ENCODE peak calls at places on chromosomes 1 and 21, in four cellular contexts. K is H9, C is mesendoderm, Y is H1. H is an unnamed sample.

GRCh38 chr1:63635681-63636080 is 42.5 kb downstream of the PGM1 start:
- DNase-seq in C (no peak), Y (no peak), K (no peak), H (peak; percentile 47)

GRCh38 chr1:12276225-12276624 is 46.4 kb downstream of the VPS13D start:
- DNase-seq in K (peak; percentile 69), Y (peak; percentile 39), C (peak; percentile 78), H (peak; percentile 51)

GRCh38 chr1:10795305-10796021 is 983 bp downstream of the CASZ1 start:
- DNase-seq in Y (no peak), K (no peak), C (no peak), H (no peak)

GRCh38 chr21:38249256-38249655 is 7.5 kb upstream of the KCNJ15 start:
- DNase-seq in Y (no peak), C (no peak), K (no peak), H (no peak)

GRCh38 chr1:76450229-76450628 is 375.7 kb downstream of the ST6GALNAC3 start:
- DNase-seq in Y (no peak), K (no peak), C (no peak), H (no peak)

GRCh38 chr1:62744594-62745577 is 39.0 kb upstream of the ATG4C start:
- DNase-seq in Y (no peak), C (no peak), K (no peak), H (no peak)

GRCh38 chr1:17539526-17540254 is at the start of gene ARHGEF10L:
- DNase-seq in C (no peak), K (no peak), Y (no peak), H (no peak)

GRCh38 chr1:31954607-31955283 is 16.6 kb upstream of the PTP4A2 start:
- DNase-seq in C (peak; percentile 97), Y (no peak), K (peak; percentile 38), H (peak; percentile 99)

GRCh38 chr1:156692958-156693857 is 12.2 kb downstream of the CRABP2 start:
- DNase-seq in Y (peak; percentile 94), K (peak; percentile 98), C (peak; percentile 98), H (no peak)

GRCh38 chr1:10649484-10650201 is 146.8 kb downstream of the CASZ1 start:
- DNase-seq in C (peak; percentile 73), Y (no peak), K (no peak), H (no peak)

GRCh38 chr1:6367381-6368007 is 26.1 kb downstream of the ACOT7 start:
- DNase-seq in K (no peak), C (no peak), Y (no peak), H (peak; percentile 51)

GRCh38 chr1:201562659-201563405 is 23.9 kb downstream of the NAV1 start:
- DNase-seq in Y (no peak), C (no peak), K (no peak), H (peak; percentile 97)

GRCh38 chr1:32948082-32948722 is 16.4 kb downstream of the RNF19B start:
- DNase-seq in Y (no peak), K (no peak), C (no peak), H (no peak)

GRCh38 chr21:19343711-19344110 is 940.1 kb upstream of the TMPRSS15 start:
- DNase-seq in Y (no peak), K (no peak), C (no peak), H (no peak)

GRCh38 chr1:29279406-29279805 is 43.1 kb downstream of the PTPRU start:
- DNase-seq in K (no peak), C (no peak), Y (no peak), H (no peak)

GRCh38 chr1:212700892-212701819 is 1.5 kb upstream of the BATF3 start:
- DNase-seq in C (peak; percentile 62), K (peak; percentile 70), Y (peak; percentile 17), H (peak; percentile 62)

GRCh38 chr1:10823000-10823401 is 26.6 kb upstream of the CASZ1 start:
- DNase-seq in Y (no peak), K (no peak), C (no peak), H (no peak)

GRCh38 chr21:41965045-41965444 is 11.2 kb upstream of the C2CD2 start:
- DNase-seq in C (no peak), Y (no peak), K (no peak), H (no peak)

GRCh38 chr1:21574464-21575151 is 65.4 kb downstream of the ALPL start:
- DNase-seq in K (peak; percentile 85), C (peak; percentile 77), Y (peak; percentile 36), H (no peak)

GRCh38 chr1:74908131-74908530 is 175.2 kb downstream of the TYW3 start:
- DNase-seq in Y (no peak), C (no peak), K (no peak), H (no peak)

GRCh38 chr1:12573015-12573825 is 44.8 kb downstream of the DHRS3 start:
- DNase-seq in Y (no peak), C (no peak), K (no peak), H (no peak)

GRCh38 chr1:74513396-74513795 is 985 bp upstream of the LRRC53 start:
- DNase-seq in Y (no peak), C (no peak), K (no peak), H (no peak)

GRCh38 chr1:16081636-16082035 is 8.2 kb upstream of the FAM131C start:
- DNase-seq in Y (no peak), C (no peak), K (no peak), H (no peak)

DNA sequence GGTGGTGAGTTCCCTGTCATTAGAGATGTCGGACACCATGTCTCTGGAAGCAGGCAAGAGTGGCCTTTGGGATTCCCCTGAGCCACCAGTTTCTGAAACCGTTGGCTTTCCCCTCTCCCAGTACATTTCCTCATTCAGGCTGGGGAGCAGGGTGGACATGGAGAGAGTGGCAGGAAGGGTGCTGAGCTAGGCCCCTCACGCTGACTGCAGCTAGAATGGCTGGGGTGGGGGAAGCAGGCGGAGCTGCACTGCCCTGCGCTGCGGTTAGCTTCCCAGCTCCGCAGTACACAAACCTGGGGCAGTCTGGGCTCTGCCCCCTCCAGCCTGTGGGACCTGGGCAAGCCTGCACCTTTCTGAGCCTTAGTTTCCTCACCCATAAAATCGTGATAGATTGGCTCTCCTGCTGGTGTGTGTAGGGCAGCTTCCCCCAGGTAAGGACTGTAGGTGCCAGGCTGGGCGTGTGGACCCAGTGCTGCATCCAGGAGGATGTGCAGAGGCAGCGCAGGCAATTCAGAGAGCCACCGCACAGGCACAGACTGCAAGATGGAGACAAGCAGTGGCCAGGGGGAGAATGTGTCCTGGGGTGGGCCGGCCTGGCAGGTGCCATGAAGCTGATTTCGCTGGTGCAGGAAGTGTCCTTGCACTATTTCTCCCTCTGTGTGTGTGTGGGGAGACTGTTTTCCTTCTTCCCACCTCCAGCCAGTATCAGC is 3.0 kb downstream of the PLA2G2F start:
- DNase-seq in C (no peak), Y (no peak), K (no peak), H (no peak)
- H3K56ac ChIP-seq in C (no peak overlapping the region), Y (no peak overlapping the region), K (no peak overlapping the region), H (no peak overlapping the region)

GRCh38 chr1:100309863-100310262 is 42.4 kb upstream of the CDC14A start:
- DNase-seq in C (no peak), Y (no peak), K (no peak), H (no peak)
- H3K56ac ChIP-seq in C (no peak overlapping the region), Y (no peak overlapping the region), K (no peak overlapping the region), H (no peak overlapping the region)

GRCh38 chr1:47662068-47662467 is 224.2 kb downstream of the FOXD2 start:
- DNase-seq in Y (no peak), C (no peak), K (no peak), H (no peak)
- H3K56ac ChIP-seq in Y (no peak overlapping the region), C (no peak overlapping the region), K (no peak overlapping the region), H (no peak overlapping the region)

GRCh38 chr1:115107501-115108260 is 18.4 kb upstream of the TSPAN2 start:
- DNase-seq in Y (no peak), K (no peak), C (no peak), H (peak; percentile 58)
- H3K56ac ChIP-seq in Y (no peak overlapping the region), K (no peak overlapping the region), C (no peak overlapping the region), H (no peak overlapping the region)